ENCODE peak calls at places on chromosomes 2 and 18, in eight cellular contexts. U, F, K, V, I, J, Y and W are unnamed samples.

GRCh38 chr18:44859751-44860458 is 179.2 kb downstream of the SETBP1 start:
- DNase-seq in U (no peak), F (no peak), K (no peak), V (no peak), I (no peak), J (no peak), Y (no peak), W (no peak)

GRCh38 chr2:217593732-217594131 is 409.1 kb downstream of the TNS1 start:
- DNase-seq in U (no peak), F (no peak), K (no peak), V (no peak), I (no peak), J (no peak), Y (no peak), W (no peak)

GRCh38 chr18:31049189-31049588 is 6.6 kb upstream of the DSC3 start:
- DNase-seq in U (peak), F (no peak), K (no peak), V (no peak), I (no peak), J (no peak), Y (no peak), W (no peak)

GRCh38 chr18:12883003-12883683 is 894 bp downstream of the PTPN2 start:
- DNase-seq in U (no peak), F (no peak), K (no peak), V (no peak), I (no peak), J (no peak), Y (no peak), W (no peak)

GRCh38 chr2:179891237-179891636 is 29.8 kb upstream of the ZNF385B start:
- DNase-seq in U (no peak), F (no peak), K (no peak), V (no peak), I (no peak), J (no peak), Y (no peak), W (no peak)

GRCh38 chr2:86477349-86477748 is 36.2 kb downstream of the KDM3A start:
- DNase-seq in U (peak), F (no peak), K (no peak), V (no peak), I (no peak), J (peak), Y (no peak), W (no peak)

GRCh38 chr18:12543697-12544096 is 114.2 kb downstream of the SPIRE1 start:
- DNase-seq in U (no peak), F (peak), K (no peak), V (peak), I (no peak), J (peak), Y (peak), W (no peak)

GRCh38 chr2:58508021-58508420 is 266.9 kb upstream of the FANCL start:
- DNase-seq in U (no peak), F (no peak), K (no peak), V (no peak), I (no peak), J (no peak), Y (no peak), W (no peak)

GRCh38 chr18:62979172-62979571 is 263.8 kb downstream of the PHLPP1 start:
- DNase-seq in U (peak), F (peak), K (no peak), V (peak), I (no peak), J (peak), Y (peak), W (no peak)

DNA sequence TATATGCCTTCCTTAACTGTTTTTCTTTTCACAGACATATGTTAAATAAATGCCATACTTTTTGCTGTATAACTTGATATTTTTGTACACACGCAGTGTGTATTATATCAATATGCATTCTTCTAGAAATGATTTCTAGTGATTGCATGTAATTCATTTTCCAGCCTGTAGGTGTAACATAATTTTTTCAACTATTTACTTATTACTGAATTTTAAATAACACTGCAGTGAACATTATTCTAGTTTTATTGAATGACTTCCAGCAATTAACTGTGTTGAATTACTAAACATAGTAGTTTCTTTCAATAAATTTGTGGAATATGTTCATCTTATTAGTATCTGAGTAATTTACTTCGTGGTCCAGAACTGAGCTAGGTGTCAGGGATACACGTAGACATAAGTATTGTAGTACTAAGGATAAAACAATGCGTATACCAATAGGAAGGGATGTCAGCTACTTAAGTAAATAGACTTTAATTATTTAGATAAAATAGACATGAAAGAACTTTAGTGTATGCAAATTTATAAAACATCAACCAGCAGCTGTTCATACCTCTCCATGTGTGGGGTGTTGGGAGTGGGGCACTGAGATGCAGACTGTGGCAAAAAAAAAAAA is 28.0 kb downstream of the TANC1 start:
- DNase-seq in U (no peak), F (no peak), K (no peak), V (no peak), I (no peak), J (no peak), Y (no peak), W (no peak)
- TF ChIP-seq CTCF in U (peak), F (no peak), K (peak), V (no peak), I (peak), J (no peak), Y (no peak), W (peak)

DNA sequence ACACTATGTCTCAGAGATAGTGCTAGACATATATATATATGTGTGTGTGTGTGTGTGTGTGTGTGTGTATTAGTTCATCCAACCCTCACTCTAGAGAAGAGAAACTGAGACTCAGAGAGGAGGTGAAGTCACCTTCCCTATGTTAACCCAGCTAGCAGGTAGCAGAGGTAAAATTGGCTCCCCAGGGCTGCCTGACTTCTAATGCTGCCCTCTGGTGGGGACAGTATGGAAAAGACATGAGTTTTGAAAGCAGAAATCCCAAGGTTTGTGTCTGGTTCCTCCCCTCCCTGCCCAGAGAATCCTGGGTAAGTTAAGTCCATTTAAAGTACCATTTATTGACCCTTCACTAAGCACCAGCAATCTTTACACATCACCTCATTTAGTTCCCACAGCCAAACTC is 137.7 kb downstream of the THNSL2 start:
- DNase-seq in U (no peak), F (no peak), K (peak), V (no peak), I (no peak), J (no peak), Y (no peak), W (no peak)
- TF ChIP-seq CTCF in U (peak), F (peak), K (peak), V (peak), I (no peak), J (no peak), Y (peak), W (peak)

DNA sequence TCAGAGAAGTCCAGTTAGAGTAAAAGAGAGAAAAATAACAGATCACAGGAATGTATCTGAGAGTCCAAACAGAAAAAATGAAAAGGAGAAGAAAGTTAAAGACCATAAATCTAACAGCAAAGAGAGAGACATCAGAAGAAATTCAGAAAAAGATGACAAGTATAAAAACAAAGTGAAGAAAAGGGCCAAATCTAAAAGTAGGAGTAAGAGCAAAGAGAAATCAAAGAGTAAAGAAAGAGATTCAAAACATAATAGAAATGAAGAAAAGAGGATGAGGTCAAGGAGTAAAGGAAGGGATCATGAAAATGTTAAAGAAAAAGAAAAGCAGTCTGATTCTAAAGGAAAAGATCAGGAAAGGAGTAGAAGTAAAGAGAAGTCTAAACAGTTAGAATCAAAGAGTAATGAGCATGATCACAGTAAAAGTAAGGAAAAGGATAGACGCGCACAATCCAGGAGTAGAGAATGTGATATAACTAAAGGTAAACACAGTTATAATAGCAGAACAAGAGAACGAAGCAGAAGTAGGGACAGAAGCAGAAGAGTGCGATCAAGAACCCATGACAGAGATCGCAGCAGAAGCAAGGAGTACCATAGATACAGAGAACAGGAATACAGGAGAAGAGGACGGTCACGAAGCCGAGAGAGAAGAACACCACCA is 52.4 kb downstream of the PPIG start:
- DNase-seq in U (no peak), F (no peak), K (no peak), V (no peak), I (no peak), J (no peak), Y (no peak), W (no peak)
- TF ChIP-seq CTCF in U (no peak), F (no peak), K (no peak), V (no peak), I (no peak), J (no peak), Y (no peak), W (no peak)

GRCh38 chr2:48601349-48601748 is 16.3 kb upstream of the GTF2A1L start:
- DNase-seq in U (peak), F (no peak), K (peak), V (no peak), I (no peak), J (peak), Y (no peak), W (no peak)
- TF ChIP-seq CTCF in U (peak), F (peak), K (peak), V (peak), I (no peak), J (peak), Y (peak), W (peak)

DNA sequence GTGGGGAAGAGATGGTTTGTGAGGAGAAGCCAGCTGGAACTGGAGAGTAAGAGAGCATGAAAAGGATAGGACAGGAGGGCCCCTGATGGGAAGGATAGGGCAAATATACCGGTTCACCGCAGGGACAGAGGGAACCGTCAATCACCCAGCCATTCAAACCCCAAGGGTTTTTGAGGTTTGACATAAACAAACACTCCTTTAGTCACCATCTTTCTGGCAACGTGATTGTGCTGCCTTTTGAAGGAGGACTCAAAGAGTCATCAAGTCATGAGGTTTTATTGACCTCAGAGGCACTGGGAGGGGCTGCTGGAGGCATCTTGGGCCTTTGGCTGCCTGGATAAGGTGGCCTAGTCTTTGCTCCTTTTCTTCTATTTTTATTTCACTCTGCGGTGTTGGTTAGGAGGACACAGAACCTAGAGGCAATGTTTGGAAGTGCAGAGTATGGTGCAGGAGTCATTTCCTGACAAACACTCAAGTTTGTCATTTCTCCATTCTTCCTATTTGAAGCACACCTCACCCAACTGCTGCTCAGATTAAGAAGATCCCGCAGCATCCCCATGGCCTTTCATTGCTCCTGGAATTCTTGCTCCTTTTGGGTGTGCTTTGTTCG is 487.3 kb upstream of the SPRED2 start:
- DNase-seq in U (no peak), F (no peak), K (no peak), V (no peak), I (no peak), J (no peak), Y (no peak), W (no peak)
- TF ChIP-seq CTCF in U (no peak), F (no peak), K (no peak), V (no peak), I (no peak), J (no peak), Y (no peak), W (peak)

GRCh38 chr2:120233292-120233691 is 10.1 kb upstream of the TMEM185B start:
- DNase-seq in U (no peak), F (no peak), K (no peak), V (no peak), I (no peak), J (no peak), Y (no peak), W (no peak)

GRCh38 chr2:120237491-120237902 is 14.3 kb upstream of the TMEM185B start:
- DNase-seq in U (peak), F (no peak), K (no peak), V (peak), I (no peak), J (peak), Y (peak), W (no peak)

GRCh38 chr2:120236296-120236695 is 13.1 kb upstream of the TMEM185B start:
- DNase-seq in U (no peak), F (no peak), K (no peak), V (no peak), I (no peak), J (no peak), Y (no peak), W (no peak)

GRCh38 chr2:120236791-120237190 is 13.6 kb upstream of the TMEM185B start:
- DNase-seq in U (no peak), F (no peak), K (no peak), V (no peak), I (no peak), J (no peak), Y (no peak), W (no peak)

GRCh38 chr2:120235681-120236080 is 12.5 kb upstream of the TMEM185B start:
- DNase-seq in U (no peak), F (no peak), K (no peak), V (no peak), I (no peak), J (no peak), Y (no peak), W (no peak)
- TF ChIP-seq CTCF in U (no peak), F (no peak), K (no peak), V (no peak), I (no peak), J (no peak), Y (no peak), W (no peak)

GRCh38 chr2:240873805-240874714 is 5.4 kb downstream of the AGXT start:
- DNase-seq in U (no peak), F (no peak), K (no peak), V (no peak), I (no peak), J (peak), Y (no peak), W (peak)
- TF ChIP-seq CTCF in U (no peak), F (peak), K (no peak), V (no peak), I (no peak), J (no peak), Y (no peak), W (peak)

GRCh38 chr2:177108890-177109289 is 103.7 kb upstream of the HNRNPA3 start:
- DNase-seq in U (no peak), F (no peak), K (no peak), V (no peak), I (no peak), J (no peak), Y (no peak), W (no peak)

GRCh38 chr2:177101930-177102329 is 110.7 kb upstream of the HNRNPA3 start:
- DNase-seq in U (no peak), F (no peak), K (no peak), V (no peak), I (no peak), J (no peak), Y (no peak), W (no peak)

GRCh38 chr2:177106212-177106611 is 106.4 kb upstream of the HNRNPA3 start:
- DNase-seq in U (no peak), F (no peak), K (no peak), V (no peak), I (no peak), J (no peak), Y (no peak), W (no peak)
- TF ChIP-seq CTCF in U (peak), F (peak), K (no peak), V (no peak), I (no peak), J (no peak), Y (no peak), W (no peak)

GRCh38 chr2:64975232-64975791 is 13.9 kb upstream of the SLC1A4 start:
- DNase-seq in U (peak), F (no peak), K (peak), V (peak), I (no peak), J (peak), Y (no peak), W (no peak)

GRCh38 chr2:64978514-64979268 is 10.5 kb upstream of the SLC1A4 start:
- DNase-seq in U (peak), F (no peak), K (no peak), V (peak), I (no peak), J (peak), Y (no peak), W (no peak)

GRCh38 chr2:64976276-64976675 is 12.9 kb upstream of the SLC1A4 start:
- DNase-seq in U (no peak), F (no peak), K (no peak), V (no peak), I (no peak), J (no peak), Y (no peak), W (no peak)

GRCh38 chr2:64970495-64970894 is 18.7 kb upstream of the SLC1A4 start:
- DNase-seq in U (no peak), F (no peak), K (no peak), V (no peak), I (no peak), J (no peak), Y (no peak), W (no peak)

GRCh38 chr2:64972856-64973255 is 16.3 kb upstream of the SLC1A4 start:
- DNase-seq in U (no peak), F (no peak), K (no peak), V (no peak), I (no peak), J (no peak), Y (no peak), W (no peak)
- TF ChIP-seq CTCF in U (no peak), F (no peak), K (no peak), V (no peak), I (no peak), J (no peak), Y (no peak), W (no peak)